ENCODE peak calls at places on chromosomes 11 and 22, in nine cellular contexts. X is left colon; I is NCI-H82; U is T-helper 22 cell; W is HepG2; A is activated CD4-positive, CD25-positive, alpha-beta regulatory T cell treated with anti-CD3 and anti-CD28 coated beads, Interleukin-2, amount 50 U/mL, for 16 hours; Z is tibial nerve; Q is HT1080; F is aorta. J is an unnamed sample.

GRCh38 chr22:28171135-28171534 is 252.1 kb upstream of the PITPNB start:
- DNase-seq in I (no peak), W (no peak), A (no peak), U (no peak), Q (no peak), X (no peak), Z (peak), F (no peak), J (no peak)

GRCh38 chr11:11167806-11168205 is 185.2 kb downstream of the CSNK2A3 start:
- DNase-seq in U (no peak), A (no peak), X (no peak), Q (no peak), F (no peak), Z (no peak), I (no peak), W (no peak), J (no peak)

GRCh38 chr11:122983438-122984185 is 2.0 kb upstream of the BSX start:
- DNase-seq in W (no peak), Z (no peak), X (no peak), I (no peak), F (no peak), A (no peak), Q (no peak), U (no peak), J (no peak)

GRCh38 chr11:115939726-115940421 is 435.7 kb upstream of the CADM1 start:
- DNase-seq in Z (no peak), U (no peak), X (no peak), I (peak), Q (no peak), A (no peak), W (no peak), F (no peak), J (no peak)

GRCh38 chr11:69585385-69585784 is 55.6 kb upstream of the CCND1 start:
- DNase-seq in W (no peak), A (no peak), Z (no peak), U (no peak), X (no peak), Q (no peak), F (no peak), I (no peak), J (no peak)

GRCh38 chr11:79371152-79371551 is 69.7 kb downstream of the TENM4 start:
- DNase-seq in Z (no peak), A (no peak), Q (peak), F (no peak), X (no peak), W (no peak), U (no peak), I (no peak), J (no peak)

GRCh38 chr11:86774422-86774821 is 25.9 kb upstream of the PRSS23 start:
- DNase-seq in W (no peak), U (no peak), Z (no peak), F (no peak), Q (no peak), I (no peak), X (no peak), A (no peak), J (no peak)

GRCh38 chr22:42678894-42679293 is 29.7 kb upstream of the CYB5R3 start:
- DNase-seq in Q (no peak), X (no peak), I (no peak), A (no peak), U (no peak), F (no peak), W (no peak), Z (no peak), J (no peak)

GRCh38 chr22:20537983-20538382 is 30.6 kb downstream of the MED15 start:
- DNase-seq in W (no peak), X (no peak), U (no peak), I (no peak), F (no peak), Q (no peak), Z (no peak), A (no peak), J (no peak)

GRCh38 chr22:46066691-46067090 is 83.6 kb upstream of the PPARA start:
- DNase-seq in A (no peak), U (no peak), F (peak), Z (no peak), I (no peak), X (peak), Q (peak), W (no peak), J (no peak)

GRCh38 chr11:8719260-8720190 is 36.9 kb downstream of the RPL27A start:
- DNase-seq in W (peak), U (no peak), F (peak), A (no peak), I (no peak), Z (peak), X (no peak), Q (peak), J (peak)

GRCh38 chr22:48578138-48579034 is 1249.3 kb downstream of the BRD1 start:
- DNase-seq in Z (no peak), A (no peak), I (no peak), W (no peak), F (peak), X (no peak), U (no peak), Q (no peak), J (no peak)

GRCh38 chr11:44403176-44403575 is 93.2 kb upstream of the ALX4 start:
- DNase-seq in X (no peak), Z (no peak), W (no peak), U (no peak), A (no peak), I (no peak), F (no peak), Q (no peak), J (no peak)

GRCh38 chr11:134036484-134037092 is 32.3 kb upstream of the JAM3 start:
- DNase-seq in Q (no peak), U (no peak), A (no peak), F (no peak), Z (no peak), I (no peak), W (no peak), X (no peak), J (no peak)

GRCh38 chr11:35735903-35736302 is 73.3 kb downstream of the TRIM44 start:
- DNase-seq in A (no peak), Q (no peak), F (no peak), X (no peak), I (no peak), Z (no peak), W (no peak), U (no peak), J (no peak)

GRCh38 chr11:111916768-111917167 is 1.9 kb upstream of the C11orf52 start:
- DNase-seq in I (no peak), Z (no peak), A (no peak), X (no peak), Q (no peak), F (no peak), U (no peak), W (no peak), J (no peak)

GRCh38 chr11:43852057-43852636 is 28.5 kb upstream of the ALKBH3 start:
- DNase-seq in Q (peak), F (peak), U (no peak), X (peak), I (peak), W (peak), A (no peak), Z (peak), J (no peak)

GRCh38 chr22:37492428-37493344 is 6.5 kb upstream of the MFNG start:
- DNase-seq in U (no peak), X (no peak), Q (peak), Z (peak), I (peak), W (no peak), A (peak), F (no peak), J (no peak)

GRCh38 chr22:46047841-46048595 is 71.1 kb upstream of the WNT7B start:
- DNase-seq in F (peak), A (no peak), U (no peak), Z (no peak), W (no peak), I (no peak), Q (no peak), X (peak), J (no peak)

GRCh38 chr11:69508974-69509373 is 27.5 kb downstream of the LINC01488 start:
- DNase-seq in F (no peak), W (no peak), Q (peak), A (no peak), U (no peak), I (no peak), Z (no peak), X (no peak), J (no peak)

GRCh38 chr11:112881461-112881860 is 79.8 kb upstream of the NCAM1 start:
- DNase-seq in U (no peak), Q (no peak), X (peak), I (peak), W (no peak), Z (no peak), A (no peak), F (peak), J (no peak)

GRCh38 chr11:72673943-72674828 is at the start of gene PDE2A:
- DNase-seq in A (no peak), Z (no peak), F (no peak), X (no peak), U (no peak), Q (no peak), I (peak), W (no peak), J (no peak)

GRCh38 chr11:112590778-112591177 is 330.1 kb upstream of the PLET1 start:
- DNase-seq in F (no peak), I (no peak), W (no peak), Z (no peak), U (no peak), X (no peak), A (no peak), Q (peak), J (peak)

GRCh38 chr11:11291432-11292015 is 61.5 kb downstream of the CSNK2A3 start:
- DNase-seq in W (peak), I (no peak), Z (no peak), X (no peak), U (no peak), Q (no peak), A (no peak), F (no peak), J (no peak)

GRCh38 chr11:38456371-38456770 is 1858.3 kb upstream of the RAG2 start:
- DNase-seq in W (no peak), X (no peak), I (no peak), U (no peak), Q (peak), A (no peak), F (no peak), Z (no peak), J (no peak)

GRCh38 chr11:59115556-59115955 is 8.5 kb downstream of the FAM111B start:
- DNase-seq in I (no peak), W (no peak), X (no peak), Q (no peak), Z (no peak), U (no peak), A (no peak), F (no peak), J (no peak)

GRCh38 chr22:39535302-39535805 is 2.8 kb upstream of the RPS19BP1 start:
- DNase-seq in I (peak), Q (no peak), Z (no peak), A (no peak), W (no peak), X (no peak), U (no peak), F (no peak), J (no peak)

GRCh38 chr11:117823941-117824420 is 563 bp downstream of the FXYD2 start:
- DNase-seq in Z (peak), F (peak), U (no peak), I (peak), W (no peak), A (no peak), Q (peak), X (no peak), J (no peak)

GRCh38 chr11:133948711-133949110 is 8.1 kb downstream of the IGSF9B start:
- DNase-seq in W (no peak), Q (no peak), X (no peak), A (no peak), I (no peak), F (no peak), Z (no peak), U (no peak), J (no peak)

GRCh38 chr22:46355996-46356471 is 20.5 kb downstream of the TRMU start:
- DNase-seq in W (no peak), U (no peak), I (no peak), X (no peak), A (no peak), Z (no peak), Q (no peak), F (peak), J (no peak)

GRCh38 chr22:33006220-33006954 is 51.8 kb downstream of the SYN3 start:
- DNase-seq in W (peak), I (no peak), Q (no peak), Z (no peak), A (no peak), F (no peak), X (no peak), U (no peak), J (no peak)

GRCh38 chr11:69773626-69774353 is 1.4 kb downstream of the FGF4 start:
- DNase-seq in Z (no peak), F (no peak), U (no peak), X (no peak), A (no peak), W (no peak), Q (no peak), I (no peak), J (no peak)

GRCh38 chr11:72735495-72736027 is 16.6 kb downstream of the ARAP1 start:
- DNase-seq in A (no peak), F (no peak), X (no peak), I (no peak), Q (peak), Z (no peak), U (no peak), W (peak), J (no peak)